ENCODE peak calls at places on chromosomes 12 and 14, in five cellular contexts. W is SK-N-SH, J is IMR-90, Y is HepG2, H is K562. L is an unnamed sample.

GRCh38 chr12:120110550-120111501 is 5.7 kb downstream of the RAB35 start:
- DNase-seq in W (no peak), J (no peak), Y (no peak), H (no peak), L (no peak)

GRCh38 chr12:9064201-9064814 is 51.4 kb downstream of the A2M start:
- DNase-seq in W (peak), J (peak), Y (peak), H (no peak), L (no peak)

GRCh38 chr14:105069887-105070759 is 4.9 kb upstream of the GPR132 start:
- DNase-seq in W (no peak), J (peak), Y (no peak), H (peak), L (peak)

GRCh38 chr14:77859934-77860570 is 60.1 kb downstream of the ADCK1 start:
- DNase-seq in W (no peak), J (no peak), Y (no peak), H (peak), L (no peak)

GRCh38 chr14:65847065-65847847 is 434.7 kb downstream of the FUT8 start:
- DNase-seq in W (no peak), J (no peak), Y (no peak), H (no peak), L (peak)

GRCh38 chr14:103746706-103747105 is 31.1 kb downstream of the ZFYVE21 start:
- DNase-seq in W (no peak), J (peak), Y (no peak), H (no peak), L (no peak)

GRCh38 chr14:69863083-69863482 is 16.1 kb upstream of the SMOC1 start:
- DNase-seq in W (no peak), J (no peak), Y (peak), H (no peak), L (no peak)

GRCh38 chr14:76050797-76051392 is 65.3 kb downstream of the IFT43 start:
- DNase-seq in W (peak), J (peak), Y (peak), H (peak), L (peak)

DNA sequence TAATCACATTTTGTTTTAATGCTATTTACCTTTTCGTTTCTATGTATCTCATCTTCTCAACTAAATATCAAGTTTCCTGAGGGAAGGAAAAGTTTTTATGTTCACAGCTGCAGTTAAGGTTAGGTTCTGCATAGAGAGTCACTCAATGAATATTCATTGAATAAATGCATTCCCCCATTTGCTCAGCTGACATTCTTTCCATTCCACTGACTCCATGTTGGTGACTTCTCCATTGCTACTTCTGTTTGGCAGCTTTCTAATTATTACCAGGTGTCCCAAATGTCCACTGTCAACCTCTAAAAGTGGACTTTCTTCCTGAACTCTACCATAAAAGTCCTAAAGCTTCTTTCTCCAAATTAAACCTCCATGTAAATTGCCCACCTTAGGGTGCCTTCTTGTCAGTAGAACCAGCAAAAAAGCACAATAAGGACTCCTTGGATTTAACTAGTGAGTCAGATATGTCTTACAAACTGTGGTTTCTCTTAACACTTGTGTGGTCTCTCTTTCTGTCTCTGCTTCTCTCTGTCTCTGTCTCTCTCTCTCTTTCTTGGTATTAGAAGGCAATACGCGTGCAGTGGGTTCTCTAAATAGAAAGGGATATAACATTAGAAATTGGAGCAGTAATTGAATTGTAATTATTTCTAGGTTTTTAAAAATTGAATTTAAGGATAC is 85.9 kb downstream of the TMEM117 start:
- DNase-seq in W (no peak), J (peak), Y (no peak), H (no peak), L (no peak)
- TF ChIP-seq MXI1 in W (no peak), J (no peak), Y (no peak), H (no peak), L (no peak)

GRCh38 chr12:64010069-64010686 is 165.7 kb downstream of the SRGAP1 start:
- DNase-seq in W (no peak), J (peak), Y (peak), H (no peak), L (no peak)
- TF ChIP-seq MXI1 in W (no peak), J (no peak), Y (no peak), H (no peak), L (no peak)

DNA sequence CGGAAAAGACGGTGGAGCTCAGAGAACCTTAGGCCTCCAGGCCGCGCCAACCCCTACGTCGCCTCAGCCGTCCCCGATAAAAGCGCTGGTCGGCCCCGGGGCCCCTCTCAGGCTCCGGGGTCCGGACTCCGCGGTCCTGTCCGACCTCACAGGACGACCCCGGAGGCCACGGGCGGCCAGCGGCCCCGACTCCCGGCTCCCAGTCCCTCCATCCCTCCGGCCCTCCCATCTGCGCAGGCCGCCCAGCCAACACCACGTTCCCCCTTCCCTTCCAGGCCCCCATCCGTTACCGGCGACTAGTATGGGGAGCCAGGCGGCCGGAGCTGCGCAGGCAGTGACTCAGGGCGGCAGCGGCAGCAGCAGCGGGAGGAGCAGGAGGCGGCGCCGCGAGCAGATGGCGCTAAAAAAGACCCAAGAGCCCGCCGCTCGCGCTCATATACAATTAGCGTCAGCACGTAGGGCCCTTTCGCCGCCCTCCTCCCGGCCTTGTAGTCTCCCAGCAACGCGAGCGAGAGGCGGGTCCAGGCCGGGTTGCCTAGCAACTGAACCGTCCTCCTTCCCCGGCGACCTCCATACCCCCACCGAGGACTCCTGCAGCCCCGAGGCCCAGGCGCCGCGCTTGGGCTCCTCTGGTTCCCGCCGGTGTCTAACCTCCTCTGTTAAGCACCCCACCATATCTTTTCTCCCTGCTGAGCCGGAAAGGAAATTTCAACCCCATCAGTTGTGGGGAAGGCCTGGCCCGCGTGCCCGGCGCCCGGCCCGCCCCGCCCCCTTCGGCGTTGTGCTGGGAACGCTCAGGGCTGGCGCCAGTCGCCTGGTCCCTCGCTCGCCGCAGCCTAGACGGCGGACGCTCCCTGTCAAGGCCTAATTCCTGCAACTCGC is at the start of gene NAP1L1:
- DNase-seq in W (peak), J (peak), Y (peak), H (peak), L (peak)
- TF ChIP-seq MXI1 in W (peak), J (peak), Y (peak), H (peak), L (peak)

DNA sequence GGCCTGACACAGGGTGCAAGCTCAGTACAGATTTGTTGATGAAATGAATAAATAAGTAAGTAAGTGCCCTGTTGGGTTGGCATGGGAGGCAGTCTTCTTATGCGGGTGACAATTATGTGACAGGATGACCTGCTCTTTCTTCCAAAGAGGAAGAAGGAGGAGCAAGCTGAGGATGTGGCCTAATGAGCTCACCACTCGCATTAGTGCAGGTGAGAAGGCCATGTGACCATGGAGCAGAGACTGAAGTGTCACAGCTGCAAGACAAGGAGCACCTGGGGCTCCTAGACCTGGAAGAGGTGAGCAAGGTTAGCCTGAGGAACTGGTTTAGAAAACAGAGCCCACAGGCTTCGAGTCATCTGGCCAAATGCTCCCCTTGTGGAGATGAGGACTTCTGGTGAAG is 34.9 kb downstream of the LRTM2 start:
- DNase-seq in W (no peak), J (peak), Y (no peak), H (no peak), L (no peak)
- TF ChIP-seq MXI1 in W (no peak), J (no peak), Y (no peak), H (no peak), L (no peak)

DNA sequence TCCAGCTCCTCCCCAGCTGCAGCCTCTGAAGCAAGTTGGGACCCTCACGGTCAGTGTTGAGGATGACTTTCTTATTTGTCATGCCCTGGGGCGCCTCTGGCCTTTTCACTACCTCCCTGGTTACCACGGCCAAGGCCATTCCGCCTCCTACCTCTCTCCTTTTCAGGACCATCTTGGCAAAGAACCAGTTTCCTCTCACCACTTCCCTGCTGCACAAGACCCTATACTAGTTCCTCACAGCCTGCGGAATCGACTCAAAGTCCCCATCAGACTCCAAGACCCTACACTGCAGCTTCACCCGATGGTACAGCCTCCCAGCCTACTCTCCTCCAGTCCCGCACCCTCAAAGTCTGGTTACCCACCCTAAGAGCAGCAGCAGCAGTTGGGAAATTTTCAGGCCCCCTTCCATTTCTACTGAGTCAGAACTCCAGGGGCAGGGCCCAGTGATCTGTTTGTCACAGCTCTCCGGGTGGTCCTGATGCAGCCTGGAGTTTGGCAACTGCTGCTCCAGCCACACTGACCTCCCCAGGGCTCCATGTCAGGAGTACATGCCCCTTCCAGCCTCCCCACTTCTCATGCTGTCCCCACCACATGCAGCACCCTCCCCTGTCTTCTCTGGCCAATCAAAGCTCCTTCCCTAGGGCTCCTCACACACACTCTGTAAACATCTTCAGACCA is 5.4 kb downstream of the VWF start:
- DNase-seq in W (no peak), J (no peak), Y (no peak), H (no peak), L (no peak)
- TF ChIP-seq MXI1 in W (no peak), J (no peak), Y (no peak), H (no peak), L (no peak)

GRCh38 chr14:23021479-23021878 is 11.5 kb upstream of the C14orf93 start:
- DNase-seq in W (no peak), J (no peak), Y (no peak), H (no peak), L (no peak)

GRCh38 chr14:23022849-23023499 is 11.7 kb downstream of the PSMB5 start:
- DNase-seq in W (no peak), J (no peak), Y (no peak), H (no peak), L (no peak)

GRCh38 chr14:23023500-23024152 is 11.1 kb downstream of the PSMB5 start:
- DNase-seq in W (no peak), J (no peak), Y (no peak), H (no peak), L (no peak)

GRCh38 chr14:23020143-23021128 is 10.5 kb upstream of the C14orf93 start:
- DNase-seq in W (peak), J (no peak), Y (no peak), H (peak), L (no peak)

DNA sequence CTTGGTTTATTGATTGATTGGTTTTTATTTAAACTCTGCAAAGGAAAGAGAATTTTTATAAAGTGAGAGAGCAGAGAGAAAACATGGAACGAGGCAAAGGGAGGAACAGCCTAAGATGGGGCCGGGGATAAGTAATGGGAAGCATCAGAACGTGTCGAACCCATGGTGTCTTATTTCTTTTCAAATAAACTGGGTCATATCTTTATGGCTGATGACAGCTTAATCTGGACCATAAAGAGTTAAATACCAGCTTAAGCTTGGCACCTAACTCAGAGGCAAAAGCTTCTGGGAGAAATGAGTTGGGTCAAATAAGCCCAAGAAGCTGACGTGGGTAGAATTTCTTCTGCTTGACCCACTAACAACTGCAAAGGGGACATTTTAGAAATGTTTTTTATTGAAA is 12.0 kb upstream of the C14orf93 start:
- DNase-seq in W (no peak), J (no peak), Y (no peak), H (no peak), L (no peak)
- TF ChIP-seq MXI1 in W (no peak), J (no peak), Y (no peak), H (no peak), L (no peak)